ENCODE peak calls at places on chromosomes 2 and 18, in five cellular contexts. I is HL-60; R is naive thymus-derived CD4-positive, alpha-beta T cell; G is fibroblast of lung; Y is GM23248. F is an unnamed sample.

GRCh38 chr2:201795608-201796477 is 10.5 kb upstream of the CDK15 start:
- DNase-seq in G (peak), Y (peak), R (no peak), I (peak), F (no peak)

GRCh38 chr18:77990901-77991300 is 741.3 kb downstream of the GALR1 start:
- DNase-seq in I (no peak), R (no peak), Y (no peak), G (no peak), F (no peak)

GRCh38 chr2:47658646-47659320 is 124.2 kb upstream of the MSH6 start:
- DNase-seq in Y (no peak), G (no peak), I (no peak), R (no peak), F (no peak)

GRCh38 chr2:27353762-27354596 is 2.6 kb downstream of the GTF3C2 start:
- DNase-seq in R (no peak), Y (peak), I (peak), G (peak), F (no peak)

GRCh38 chr18:63238711-63239110 is 80.9 kb downstream of the BCL2 start:
- DNase-seq in G (peak), I (no peak), R (no peak), Y (no peak), F (no peak)

GRCh38 chr2:240299710-240300068 is 135.8 kb upstream of the GPC1 start:
- DNase-seq in G (no peak), R (no peak), I (no peak), Y (no peak), F (no peak)

GRCh38 chr2:230697676-230698075 is 15.0 kb upstream of the CAB39 start:
- DNase-seq in G (peak), R (no peak), I (no peak), Y (no peak), F (no peak)

GRCh38 chr2:217597140-217597539 is 405.7 kb downstream of the TNS1 start:
- DNase-seq in G (no peak), Y (no peak), I (no peak), R (no peak), F (no peak)

GRCh38 chr2:217909156-217909820 is 93.5 kb downstream of the TNS1 start:
- DNase-seq in R (no peak), I (no peak), Y (no peak), G (no peak), F (no peak)

GRCh38 chr18:31983976-31984375 is 34.6 kb upstream of the RNF125 start:
- DNase-seq in R (no peak), I (no peak), Y (no peak), G (no peak), F (no peak)

GRCh38 chr2:181680055-181680936 is at the start of gene NEUROD1:
- DNase-seq in Y (no peak), I (no peak), R (no peak), G (no peak), F (no peak)

GRCh38 chr2:112584891-112585250 is 462 bp downstream of the CHCHD5 start:
- DNase-seq in Y (no peak), R (no peak), I (no peak), G (no peak), F (no peak)

GRCh38 chr2:11466307-11467125 is 555 bp upstream of the E2F6 start:
- DNase-seq in G (no peak), R (no peak), I (no peak), Y (no peak), F (no peak)

GRCh38 chr2:69185807-69186206 is 172.8 kb downstream of the ANTXR1 start:
- DNase-seq in G (peak), I (no peak), R (no peak), Y (peak), F (no peak)

GRCh38 chr18:64710105-64710861 is 561.4 kb upstream of the LINC00305 start:
- DNase-seq in I (no peak), Y (no peak), R (no peak), G (no peak), F (no peak)

GRCh38 chr18:22485808-22486244 is 68.1 kb upstream of the CTAGE1 start:
- DNase-seq in I (no peak), Y (peak), G (peak), R (no peak), F (no peak)

GRCh38 chr2:194714541-194714940 is 942.5 kb upstream of the SLC39A10 start:
- DNase-seq in G (no peak), Y (no peak), R (no peak), I (no peak), F (no peak)

GRCh38 chr2:30385327-30385726 is 61.7 kb upstream of the LCLAT1 start:
- DNase-seq in R (no peak), G (peak), Y (peak), I (no peak), F (no peak)

GRCh38 chr2:69589973-69590652 is 53.4 kb downstream of the AAK1 start:
- DNase-seq in Y (peak), G (peak), R (no peak), I (no peak), F (no peak)

DNA sequence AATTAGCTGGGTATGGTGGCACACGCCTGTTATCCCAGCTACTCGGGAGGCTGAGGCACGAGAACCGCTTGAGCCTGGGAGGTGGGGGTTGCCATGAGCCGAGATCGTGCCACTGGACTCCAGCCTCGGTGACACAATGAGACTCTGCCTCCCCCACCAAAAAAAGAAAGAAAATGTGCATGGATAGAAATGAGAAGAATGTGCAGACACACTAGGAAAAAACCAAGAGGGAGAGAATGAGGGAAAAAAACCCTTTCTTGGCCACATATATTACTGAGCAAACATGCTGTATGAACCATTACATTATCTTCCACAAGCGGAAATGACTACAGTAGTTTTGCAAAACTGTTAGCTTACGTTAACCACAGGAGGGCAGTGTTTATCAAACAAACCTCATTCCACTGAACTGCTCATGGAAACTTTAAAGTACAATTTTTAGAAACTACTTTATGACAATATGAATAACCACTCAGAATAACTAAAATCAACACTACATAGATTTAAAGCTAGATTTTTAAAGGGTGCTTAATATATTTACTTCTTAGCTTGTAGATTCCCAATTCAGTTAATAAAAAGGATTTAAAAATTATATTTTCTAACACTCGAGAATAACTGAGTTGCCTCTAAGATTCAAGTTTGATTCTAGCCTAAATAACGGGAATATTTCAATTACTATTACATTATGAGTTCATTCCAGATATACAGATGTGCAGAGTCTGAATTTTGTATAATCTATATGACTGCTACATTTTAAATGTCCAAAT is 26.4 kb downstream of the ASXL2 start:
- DNase-seq in G (peak), Y (peak), I (peak), R (peak), F (no peak)
- H3K27ac ChIP-seq in G (peak), Y (peak), I (peak), R (peak), F (no peak)

GRCh38 chr2:189560273-189560586 is 20.4 kb downstream of the SLC40A1 start:
- DNase-seq in R (no peak), Y (no peak), G (no peak), I (no peak), F (no peak)

GRCh38 chr2:189557373-189557772 is 23.2 kb downstream of the SLC40A1 start:
- DNase-seq in G (no peak), Y (no peak), I (no peak), R (no peak), F (no peak)

GRCh38 chr2:189559579-189560272 is 20.9 kb downstream of the SLC40A1 start:
- DNase-seq in Y (no peak), G (no peak), I (peak), R (no peak), F (no peak)

GRCh38 chr2:189561371-189561948 is 19.1 kb downstream of the SLC40A1 start:
- DNase-seq in Y (no peak), G (no peak), R (no peak), I (no peak), F (no peak)

GRCh38 chr2:189558516-189559263 is 21.9 kb downstream of the SLC40A1 start:
- DNase-seq in I (no peak), R (no peak), G (no peak), Y (no peak), F (no peak)
- H3K27ac ChIP-seq in I (no peak), R (no peak), G (no peak), Y (no peak), F (no peak)

DNA sequence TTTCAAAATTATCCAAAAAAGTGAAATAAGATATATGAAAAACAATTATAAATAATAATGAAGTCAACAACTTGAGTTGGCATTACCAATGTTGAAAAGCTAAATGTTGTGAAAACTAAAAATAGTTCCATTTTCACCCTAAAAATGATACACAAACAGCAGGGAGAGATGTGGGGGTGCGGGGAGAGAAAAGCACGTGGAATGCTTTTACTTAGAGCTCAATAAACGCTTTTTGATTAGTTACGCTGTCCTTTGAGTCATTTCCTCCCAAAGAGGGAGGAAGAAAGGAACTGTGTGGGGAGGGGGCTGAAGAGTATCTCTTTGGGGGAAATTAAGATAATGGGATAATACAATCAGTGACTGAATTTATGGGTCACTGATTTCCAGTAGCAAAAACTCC is 29.2 kb downstream of the ZNF521 start:
- DNase-seq in I (no peak), R (no peak), G (peak), Y (no peak), F (no peak)
- H3K27ac ChIP-seq in I (no peak), R (no peak), G (no peak), Y (no peak), F (no peak)

GRCh38 chr2:54546518-54546917 is 90.4 kb downstream of the SPTBN1 start:
- DNase-seq in I (no peak), Y (no peak), G (no peak), R (no peak), F (no peak)

GRCh38 chr2:54545700-54546450 is 89.7 kb downstream of the SPTBN1 start:
- DNase-seq in R (no peak), G (peak), I (no peak), Y (peak), F (no peak)

GRCh38 chr2:54549430-54549829 is 93.3 kb downstream of the SPTBN1 start:
- DNase-seq in R (no peak), Y (no peak), G (no peak), I (no peak), F (no peak)

GRCh38 chr2:54543736-54544396 is 87.7 kb downstream of the SPTBN1 start:
- DNase-seq in I (no peak), Y (no peak), R (no peak), G (no peak), F (no peak)

DNA sequence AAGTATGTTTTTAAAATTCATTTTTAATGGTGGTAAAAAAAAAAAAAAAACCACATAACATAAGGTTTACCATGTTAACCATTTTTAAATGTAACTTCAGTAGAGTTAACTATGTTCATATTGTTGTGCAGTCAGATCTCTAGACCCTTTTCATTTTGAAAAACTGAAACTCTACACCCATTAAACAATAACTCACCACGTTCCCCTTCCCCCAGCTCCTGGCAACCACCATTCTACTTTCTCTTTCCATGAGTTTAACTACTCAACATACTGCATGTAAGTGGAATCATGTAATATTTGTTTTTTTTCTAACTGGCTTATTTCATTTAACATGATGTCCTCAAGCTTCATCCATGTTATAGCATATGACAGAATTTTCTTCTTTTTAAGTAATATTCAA is 90.8 kb downstream of the SPTBN1 start:
- DNase-seq in R (no peak), I (no peak), Y (no peak), G (no peak), F (no peak)
- H3K27ac ChIP-seq in R (no peak), I (no peak), Y (no peak), G (no peak), F (no peak)

GRCh38 chr2:43020990-43021677 is 205.3 kb downstream of the ZFP36L2 start:
- DNase-seq in I (peak), G (peak), Y (no peak), R (no peak), F (no peak)
- H3K27ac ChIP-seq in I (peak), G (no peak), Y (no peak), R (no peak), F (peak)

GRCh38 chr2:187461294-187462261 is 13.5 kb upstream of the CALCRL start:
- DNase-seq in G (no peak), R (no peak), Y (no peak), I (no peak), F (no peak)

GRCh38 chr2:187462839-187463238 is 14.8 kb upstream of the CALCRL start:
- DNase-seq in R (no peak), Y (no peak), G (no peak), I (no peak), F (no peak)

GRCh38 chr2:187459242-187459641 is 11.2 kb upstream of the CALCRL start:
- DNase-seq in R (no peak), G (no peak), I (no peak), Y (no peak), F (no peak)
- H3K27ac ChIP-seq in R (no peak), G (no peak), I (no peak), Y (no peak), F (no peak)

GRCh38 chr2:127419112-127419430 is 844 bp downstream of the PROC start:
- DNase-seq in I (no peak), R (no peak), Y (no peak), G (no peak), F (no peak)
- H3K27ac ChIP-seq in I (no peak), R (no peak), Y (no peak), G (no peak), F (no peak)